ENCODE peak calls at places on chromosomes 6 and 20, in five cellular contexts. One of them, this sample, is unnamed.

GRCh38 chr6:36592221-36592655 is 1.9 kb upstream of the SRSF3 start:
- DNase-seq in fibroblast of lung: no peak
- DNase-seq in endodermal cell: no peak
- DNase-seq in AG04450: no peak
- DNase-seq in AG09309: no peak
- DNase-seq in this sample: no peak

GRCh38 chr6:34248198-34248726 is 544 bp downstream of the SMIM29 start:
- DNase-seq in AG09309: no peak
- DNase-seq in endodermal cell: peak; percentile 87
- DNase-seq in fibroblast of lung: peak; percentile 25
- DNase-seq in AG04450: no peak
- DNase-seq in this sample: peak; percentile 53

GRCh38 chr6:159075506-159076100 is 30.8 kb upstream of the TAGAP start:
- DNase-seq in AG04450: no peak
- DNase-seq in AG09309: no peak
- DNase-seq in fibroblast of lung: peak; percentile 43
- DNase-seq in endodermal cell: peak; percentile 37
- DNase-seq in this sample: peak; percentile 7

GRCh38 chr6:16511048-16511660 is 250.1 kb downstream of the ATXN1 start:
- DNase-seq in AG04450: no peak
- DNase-seq in AG09309: no peak
- DNase-seq in endodermal cell: no peak
- DNase-seq in fibroblast of lung: peak; percentile 61
- DNase-seq in this sample: peak; percentile 68

GRCh38 chr6:151379933-151380847 is 11.2 kb downstream of the ZBTB2 start:
- DNase-seq in fibroblast of lung: no peak
- DNase-seq in AG04450: no peak
- DNase-seq in AG09309: no peak
- DNase-seq in endodermal cell: peak; percentile 58
- DNase-seq in this sample: no peak

GRCh38 chr20:3203315-3204123 is 963 bp downstream of the DDRGK1 start:
- DNase-seq in AG09309: no peak
- DNase-seq in AG04450: no peak
- DNase-seq in endodermal cell: peak; percentile 54
- DNase-seq in fibroblast of lung: no peak
- DNase-seq in this sample: peak; percentile 25

GRCh38 chr6:125670586-125670985 is 78.8 kb upstream of the HEY2 start:
- DNase-seq in AG09309: no peak
- DNase-seq in endodermal cell: peak; percentile 74
- DNase-seq in fibroblast of lung: no peak
- DNase-seq in AG04450: no peak
- DNase-seq in this sample: no peak

GRCh38 chr6:5205877-5206840 is 54.6 kb downstream of the LYRM4 start:
- DNase-seq in AG09309: peak; percentile 35
- DNase-seq in AG04450: no peak
- DNase-seq in endodermal cell: no peak
- DNase-seq in fibroblast of lung: peak; percentile 63
- DNase-seq in this sample: peak; percentile 82

GRCh38 chr6:148885154-148885870 is 138.5 kb downstream of the UST start:
- DNase-seq in AG04450: peak; percentile 70
- DNase-seq in AG09309: no peak
- DNase-seq in fibroblast of lung: peak; percentile 92
- DNase-seq in endodermal cell: no peak
- DNase-seq in this sample: peak; percentile 41

GRCh38 chr20:53918949-53919361 is 151.4 kb downstream of the BCAS1 start:
- DNase-seq in fibroblast of lung: no peak
- DNase-seq in AG09309: no peak
- DNase-seq in AG04450: no peak
- DNase-seq in endodermal cell: peak; percentile 90
- DNase-seq in this sample: no peak

GRCh38 chr6:55299285-55299684 is 28.0 kb upstream of the GFRAL start:
- DNase-seq in fibroblast of lung: no peak
- DNase-seq in endodermal cell: no peak
- DNase-seq in AG04450: no peak
- DNase-seq in AG09309: no peak
- DNase-seq in this sample: no peak

GRCh38 chr6:85580878-85581267 is 12.8 kb downstream of the SNX14 start:
- DNase-seq in AG04450: no peak
- DNase-seq in AG09309: no peak
- DNase-seq in fibroblast of lung: peak; percentile 53
- DNase-seq in endodermal cell: peak; percentile 73
- DNase-seq in this sample: peak; percentile 71

GRCh38 chr20:46701057-46701456 is 8.4 kb upstream of the SLC2A10 start:
- DNase-seq in endodermal cell: no peak
- DNase-seq in AG09309: no peak
- DNase-seq in fibroblast of lung: no peak
- DNase-seq in AG04450: no peak
- DNase-seq in this sample: no peak

GRCh38 chr6:74606488-74607135 is 599.2 kb downstream of the COL12A1 start:
- DNase-seq in AG09309: peak; percentile 93
- DNase-seq in AG04450: peak; percentile 77
- DNase-seq in fibroblast of lung: peak; percentile 96
- DNase-seq in endodermal cell: no peak
- DNase-seq in this sample: peak; percentile 98

GRCh38 chr6:167647333-167647732 is 179.4 kb upstream of the AFDN start:
- DNase-seq in AG04450: no peak
- DNase-seq in endodermal cell: no peak
- DNase-seq in AG09309: no peak
- DNase-seq in fibroblast of lung: no peak
- DNase-seq in this sample: peak; percentile 9

GRCh38 chr20:58646703-58647102 is 4.4 kb upstream of the STX16 start:
- DNase-seq in endodermal cell: peak; percentile 28
- DNase-seq in AG04450: no peak
- DNase-seq in AG09309: no peak
- DNase-seq in fibroblast of lung: no peak
- DNase-seq in this sample: no peak
- H3K4me3 ChIP-seq in endodermal cell: no peak overlapping the region
- H3K4me3 ChIP-seq in AG04450: no peak overlapping the region
- H3K4me3 ChIP-seq in AG09309: no peak overlapping the region
- H3K4me3 ChIP-seq in fibroblast of lung: no peak overlapping the region
- H3K4me3 ChIP-seq in this sample: no peak overlapping the region

DNA sequence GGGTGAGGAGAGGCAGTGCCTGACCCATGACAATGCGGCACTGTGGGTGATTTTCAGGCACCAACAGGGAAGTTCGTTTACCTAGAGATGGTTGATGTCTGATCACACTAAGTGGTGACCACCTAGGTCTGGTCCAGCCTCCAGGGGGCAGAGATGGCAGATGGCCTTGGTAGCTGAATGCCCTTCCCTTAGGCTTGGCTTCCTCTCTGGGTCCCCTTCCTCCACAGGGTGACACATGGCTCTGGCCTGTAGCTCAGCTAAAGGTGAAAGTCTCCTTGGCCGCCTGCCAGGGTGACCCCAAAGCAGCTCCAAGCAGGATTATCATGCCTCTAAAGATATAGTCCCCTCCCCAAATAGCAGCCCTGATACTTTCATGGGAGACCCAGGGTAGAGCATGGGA is 6.4 kb downstream of the GDAP1L1 start:
- DNase-seq in AG04450: no peak
- DNase-seq in fibroblast of lung: no peak
- DNase-seq in endodermal cell: peak; percentile 73
- DNase-seq in AG09309: no peak
- DNase-seq in this sample: no peak
- TF ChIP-seq CTCF in AG04450: peak; percentile 1
- TF ChIP-seq CTCF in fibroblast of lung: no peak
- TF ChIP-seq CTCF in endodermal cell: peak; percentile 62
- TF ChIP-seq CTCF in AG09309: no peak
- TF ChIP-seq CTCF in this sample: peak; percentile 0

GRCh38 chr6:41505084-41506049 is 40.8 kb upstream of the FOXP4 start:
- DNase-seq in AG09309: peak; percentile 44
- DNase-seq in endodermal cell: peak; percentile 82
- DNase-seq in fibroblast of lung: peak; percentile 90
- DNase-seq in AG04450: peak; percentile 66
- DNase-seq in this sample: peak; percentile 77
- H3K4me3 ChIP-seq in AG09309: peak overlapping the region; percentile 26
- H3K4me3 ChIP-seq in endodermal cell: peak overlapping the region; percentile 47
- H3K4me3 ChIP-seq in fibroblast of lung: peak overlapping the region; percentile 24
- H3K4me3 ChIP-seq in AG04450: peak overlapping the region; percentile 43
- H3K4me3 ChIP-seq in this sample: peak overlapping the region; percentile 36

GRCh38 chr6:68468244-68468884 is 166.7 kb upstream of the ADGRB3 start:
- DNase-seq in endodermal cell: peak; percentile 69
- DNase-seq in AG09309: no peak
- DNase-seq in AG04450: no peak
- DNase-seq in fibroblast of lung: peak; percentile 38
- DNase-seq in this sample: peak; percentile 8
- TF ChIP-seq CTCF in endodermal cell: peak; percentile 84
- TF ChIP-seq CTCF in AG09309: no peak
- TF ChIP-seq CTCF in AG04450: peak; percentile 15
- TF ChIP-seq CTCF in fibroblast of lung: peak; percentile 10
- TF ChIP-seq CTCF in this sample: no peak

DNA sequence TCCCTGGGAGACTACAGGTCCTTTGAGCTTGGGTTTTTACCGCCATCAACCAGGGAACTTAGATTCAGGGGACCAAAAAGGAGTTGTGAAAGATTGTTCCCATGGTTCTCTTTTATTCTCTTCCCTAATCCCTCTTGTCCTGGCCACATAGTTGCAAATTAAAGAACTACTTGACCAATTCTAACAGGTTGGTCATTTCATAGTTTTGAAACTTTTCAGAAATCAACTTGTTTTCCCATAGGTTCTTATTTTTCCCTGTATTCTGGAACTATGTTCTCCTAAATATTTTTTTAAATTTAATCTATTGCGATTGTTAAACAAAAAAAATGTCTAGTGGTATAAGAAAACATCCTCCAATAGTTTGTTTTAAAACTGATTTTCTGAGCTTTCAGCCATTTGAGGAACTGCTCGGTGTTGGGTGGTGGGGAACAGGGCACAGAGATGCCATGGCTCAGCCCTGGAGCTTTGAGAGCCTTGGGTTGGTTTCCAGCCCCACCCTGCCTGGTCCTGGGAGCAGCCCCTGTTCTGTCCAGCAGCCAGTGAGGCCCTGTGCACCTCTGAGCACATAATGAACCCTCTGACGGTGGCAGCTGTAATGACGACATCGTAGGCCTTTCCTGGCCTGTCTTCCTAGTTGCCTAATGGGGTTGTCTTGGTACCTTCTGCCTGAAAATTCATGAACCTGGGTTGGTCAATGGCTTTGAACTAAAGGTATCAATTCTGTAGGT is 53.5 kb downstream of the TBC1D7 start:
- DNase-seq in AG09309: no peak
- DNase-seq in endodermal cell: no peak
- DNase-seq in fibroblast of lung: no peak
- DNase-seq in AG04450: no peak
- DNase-seq in this sample: no peak
- H3K4me3 ChIP-seq in AG09309: no peak overlapping the region
- H3K4me3 ChIP-seq in endodermal cell: no peak overlapping the region
- H3K4me3 ChIP-seq in fibroblast of lung: no peak overlapping the region
- H3K4me3 ChIP-seq in AG04450: no peak overlapping the region
- H3K4me3 ChIP-seq in this sample: no peak overlapping the region

GRCh38 chr6:14711704-14712397 is 534.0 kb upstream of the JARID2 start:
- DNase-seq in AG04450: no peak
- DNase-seq in AG09309: no peak
- DNase-seq in endodermal cell: no peak
- DNase-seq in fibroblast of lung: no peak
- DNase-seq in this sample: no peak

GRCh38 chr6:14710421-14710820 is 535.4 kb upstream of the JARID2 start:
- DNase-seq in AG09309: no peak
- DNase-seq in AG04450: no peak
- DNase-seq in fibroblast of lung: no peak
- DNase-seq in endodermal cell: no peak
- DNase-seq in this sample: no peak

GRCh38 chr6:14713008-14713452 is 532.8 kb upstream of the JARID2 start:
- DNase-seq in fibroblast of lung: peak; percentile 70
- DNase-seq in AG04450: no peak
- DNase-seq in AG09309: peak; percentile 84
- DNase-seq in endodermal cell: no peak
- DNase-seq in this sample: peak; percentile 85

GRCh38 chr6:14709900-14710299 is 536.0 kb upstream of the JARID2 start:
- DNase-seq in AG09309: no peak
- DNase-seq in endodermal cell: no peak
- DNase-seq in AG04450: no peak
- DNase-seq in fibroblast of lung: no peak
- DNase-seq in this sample: no peak

GRCh38 chr6:14711056-14711703 is 534.7 kb upstream of the JARID2 start:
- DNase-seq in AG04450: peak; percentile 75
- DNase-seq in fibroblast of lung: peak; percentile 72
- DNase-seq in endodermal cell: peak; percentile 82
- DNase-seq in AG09309: peak; percentile 72
- DNase-seq in this sample: peak; percentile 86
- TF ChIP-seq CTCF in AG04450: peak; percentile 82
- TF ChIP-seq CTCF in fibroblast of lung: peak; percentile 71
- TF ChIP-seq CTCF in endodermal cell: peak; percentile 74
- TF ChIP-seq CTCF in AG09309: peak; percentile 88
- TF ChIP-seq CTCF in this sample: peak; percentile 86

DNA sequence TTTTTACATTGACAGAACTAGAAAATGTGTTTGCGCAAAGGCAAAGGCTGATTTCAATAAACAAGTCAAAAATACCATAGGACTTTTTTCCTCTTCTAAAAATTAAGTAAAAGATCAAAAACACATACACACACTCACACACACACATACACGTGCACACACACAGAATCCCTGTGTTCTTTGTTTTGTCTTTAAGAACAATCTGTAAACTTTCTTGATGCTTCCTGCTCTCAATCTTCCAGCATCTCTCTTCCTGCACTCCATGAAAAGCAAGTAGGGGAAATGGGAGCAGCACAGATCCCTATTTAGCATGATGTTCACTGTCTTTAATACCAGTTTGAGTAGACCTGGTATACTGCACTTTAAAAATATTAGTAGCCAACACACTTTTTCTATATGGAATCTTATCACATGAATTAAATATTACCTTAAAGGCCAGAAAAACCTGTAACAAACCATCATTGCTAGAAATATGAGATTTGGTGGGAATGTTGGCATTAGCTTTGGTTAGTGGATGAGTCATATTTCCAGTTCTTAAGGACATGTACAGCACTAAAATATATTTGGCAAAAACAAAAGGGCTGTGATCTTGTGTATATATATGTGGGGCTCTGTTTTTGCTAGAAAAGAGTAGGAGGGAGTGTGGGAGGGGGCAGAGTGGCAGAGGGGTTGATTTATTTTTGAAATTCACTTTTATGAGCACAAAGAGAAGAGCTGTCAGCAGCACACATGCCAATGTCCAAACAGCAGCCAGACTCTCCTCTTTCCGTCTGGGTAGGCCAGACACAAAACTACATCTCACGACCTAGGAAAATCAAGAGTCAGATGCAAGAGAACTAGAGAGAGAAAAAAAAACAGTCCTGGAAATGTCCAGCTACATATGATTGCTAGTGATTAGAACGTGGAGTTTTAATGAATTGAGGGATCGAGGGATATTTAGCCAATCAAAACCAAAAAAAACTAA is 4.6 kb downstream of the PTPRK start:
- DNase-seq in endodermal cell: no peak
- DNase-seq in fibroblast of lung: peak; percentile 71
- DNase-seq in AG04450: no peak
- DNase-seq in AG09309: no peak
- DNase-seq in this sample: peak; percentile 63
- H3K4me3 ChIP-seq in endodermal cell: no peak overlapping the region
- H3K4me3 ChIP-seq in fibroblast of lung: peak overlapping the region; percentile 0
- H3K4me3 ChIP-seq in AG04450: no peak overlapping the region
- H3K4me3 ChIP-seq in AG09309: no peak overlapping the region
- H3K4me3 ChIP-seq in this sample: no peak overlapping the region

This sample was measured in cardiac fibroblast.